ENCODE peak calls at places on chromosome 22, in five cellular contexts. N is NCI-H460, L is adrenal gland, Z is hypothalamus, E is astrocyte of the spinal cord. D is an unnamed sample.
A peak's percentile ranks its signal among the peaks of the same experiment; 100 is the strongest.

GRCh38 chr22:20437253-20438065 is at the start of gene SCARF2:
- DNase-seq in N (no peak), L (no peak), Z (no peak), E (peak; percentile 64), D (peak; percentile 25)

GRCh38 chr22:46748948-46749681 is 11.1 kb upstream of the CERK start:
- DNase-seq in N (no peak), L (no peak), Z (no peak), E (no peak), D (peak; percentile 20)

GRCh38 chr22:43126506-43127165 is 16.1 kb downstream of the BIK start:
- DNase-seq in N (no peak), L (no peak), Z (no peak), E (peak; percentile 64), D (peak; percentile 46)

GRCh38 chr22:38513063-38513462 is 7.0 kb upstream of the DDX17 start:
- DNase-seq in N (no peak), L (no peak), Z (no peak), E (no peak), D (no peak)

GRCh38 chr22:45491841-45492240 is 10.8 kb upstream of the FBLN1 start:
- DNase-seq in N (no peak), L (no peak), Z (no peak), E (no peak), D (no peak)

GRCh38 chr22:20295262-20296064 is 24.4 kb downstream of the DGCR6L start:
- DNase-seq in N (no peak), L (no peak), Z (no peak), E (no peak), D (no peak)

GRCh38 chr22:19178065-19178658 is 374 bp downstream of the SLC25A1 start:
- DNase-seq in N (no peak), L (peak; percentile 62), Z (no peak), E (peak; percentile 30), D (peak; percentile 11)

GRCh38 chr22:42979606-42980005 is 35.3 kb downstream of the PACSIN2 start:
- DNase-seq in N (no peak), L (no peak), Z (no peak), E (no peak), D (no peak)

GRCh38 chr22:44582016-44582415 is 84.0 kb upstream of the RTL6 start:
- DNase-seq in N (no peak), L (no peak), Z (no peak), E (no peak), D (no peak)

GRCh38 chr22:26893034-26893710 is 235.8 kb downstream of the MIAT start:
- DNase-seq in N (no peak), L (no peak), Z (no peak), E (no peak), D (no peak)

GRCh38 chr22:43508489-43508888 is 96.7 kb downstream of the MPPED1 start:
- DNase-seq in N (no peak), L (no peak), Z (no peak), E (no peak), D (no peak)

GRCh38 chr22:49210606-49211005 is 617.1 kb downstream of the BRD1 start:
- DNase-seq in N (no peak), L (no peak), Z (no peak), E (no peak), D (no peak)

GRCh38 chr22:27876684-27877083 is 42.4 kb downstream of the PITPNB start:
- DNase-seq in N (no peak), L (no peak), Z (no peak), E (peak; percentile 65), D (no peak)

GRCh38 chr22:43884600-43885318 is 7.1 kb downstream of the PNPLA5 start:
- DNase-seq in N (peak; percentile 22), L (peak; percentile 53), Z (peak; percentile 13), E (peak; percentile 22), D (peak; percentile 36)

GRCh38 chr22:43777204-43777671 is 34.9 kb downstream of the EFCAB6 start:
- DNase-seq in N (no peak), L (no peak), Z (no peak), E (peak; percentile 21), D (peak; percentile 32)

GRCh38 chr22:50517495-50518260 is 7.7 kb downstream of the SCO2 start:
- DNase-seq in N (no peak), L (no peak), Z (no peak), E (no peak), D (no peak)

D was measured in HCEC 1CT.